ENCODE peak calls at places on chromosomes 4 and X, in seven cellular contexts. U is tibial artery, G is amygdala, P is GM12892, H is fibroblast of the aortic adventitia, K is epithelial cell of esophagus, Q is MM.1S. S is an unnamed sample.

GRCh38 chrX:20128678-20129077 is 12.0 kb upstream of the MAP7D2 start:
- DNase-seq in G (no peak), K (no peak), P (no peak), Q (no peak), U (no peak), H (peak), S (no peak)

GRCh38 chr4:14857475-14857874 is 144.8 kb upstream of the CPEB2 start:
- DNase-seq in H (no peak), K (no peak), P (no peak), G (no peak), Q (no peak), U (no peak), S (no peak)

GRCh38 chr4:48620861-48621260 is 130.8 kb downstream of the ZAR1 start:
- DNase-seq in G (no peak), P (no peak), Q (no peak), U (no peak), K (peak), H (no peak), S (no peak)

GRCh38 chrX:63503541-63503940 is 152.4 kb upstream of the SPIN4 start:
- DNase-seq in H (peak), U (no peak), K (peak), G (no peak), Q (no peak), P (no peak), S (no peak)

GRCh38 chr4:185640809-185641675 is 105.7 kb upstream of the PDLIM3 start:
- DNase-seq in G (no peak), U (no peak), K (peak), H (peak), P (no peak), Q (peak), S (no peak)

GRCh38 chr4:173074501-173074946 is 94.1 kb upstream of the GALNT7 start:
- DNase-seq in H (peak), P (no peak), G (no peak), U (no peak), K (peak), Q (no peak), S (no peak)

GRCh38 chr4:173485164-173485563 is 44.9 kb downstream of the HAND2 start:
- DNase-seq in Q (no peak), G (no peak), H (peak), K (peak), P (no peak), U (no peak), S (no peak)

GRCh38 chrX:101219840-101220191 is 230 bp downstream of the DRP2 start:
- DNase-seq in G (no peak), K (no peak), H (peak), P (no peak), Q (no peak), U (no peak), S (peak)

GRCh38 chr4:84286048-84286447 is 213.0 kb downstream of the NKX6-1 start:
- DNase-seq in U (no peak), H (no peak), G (no peak), P (no peak), K (no peak), Q (no peak), S (no peak)

GRCh38 chrX:12894074-12894691 is 12.2 kb upstream of the TLR8 start:
- DNase-seq in H (peak), P (no peak), G (no peak), K (peak), U (no peak), Q (peak), S (peak)

GRCh38 chr4:7199771-7200441 is 7.6 kb downstream of the SORCS2 start:
- DNase-seq in H (no peak), P (no peak), K (no peak), Q (no peak), U (peak), G (no peak), S (no peak)

GRCh38 chr4:165384608-165385007 is 5.8 kb downstream of the CPE start:
- DNase-seq in P (no peak), G (no peak), H (peak), U (no peak), Q (no peak), K (peak), S (no peak)

GRCh38 chr4:147492761-147493160 is 11.9 kb downstream of the EDNRA start:
- DNase-seq in H (peak), G (no peak), U (peak), P (no peak), Q (no peak), K (no peak), S (no peak)

GRCh38 chr4:136121431-136121830 is 1410.9 kb downstream of the PCDH18 start:
- DNase-seq in Q (no peak), P (no peak), H (no peak), K (peak), U (no peak), G (no peak), S (no peak)

GRCh38 chr4:100360211-100360610 is 157.6 kb downstream of the EMCN start:
- DNase-seq in G (no peak), K (no peak), H (no peak), P (no peak), U (no peak), Q (no peak), S (no peak)

GRCh38 chrX:22629105-22629725 is 356.5 kb downstream of the CBLL2 start:
- DNase-seq in U (no peak), G (no peak), K (peak), P (no peak), Q (no peak), H (peak), S (no peak)

GRCh38 chrX:139750390-139750789 is 42.4 kb upstream of the MCF2 start:
- DNase-seq in P (no peak), K (no peak), H (no peak), G (no peak), U (no peak), Q (no peak), S (no peak)

GRCh38 chrX:72714471-72714916 is 388 bp upstream of the PHKA1 start:
- DNase-seq in Q (no peak), H (peak), G (peak), P (no peak), U (peak), K (peak), S (peak)

GRCh38 chrX:152904151-152905080 is 6.5 kb downstream of the ZNF185 start:
- DNase-seq in P (peak), G (no peak), H (peak), U (peak), Q (no peak), K (peak), S (peak)

GRCh38 chrX:13449441-13449840 is 120.0 kb upstream of the EGFL6 start:
- DNase-seq in U (no peak), G (no peak), Q (no peak), K (no peak), P (no peak), H (no peak), S (no peak)

GRCh38 chr4:110780538-110780937 is 157.7 kb upstream of the PITX2 start:
- DNase-seq in G (no peak), K (no peak), H (no peak), P (no peak), Q (no peak), U (no peak), S (no peak)

GRCh38 chr4:115201042-115201330 is 87.6 kb upstream of the NDST4 start:
- DNase-seq in G (no peak), H (no peak), P (no peak), U (no peak), K (no peak), Q (no peak), S (no peak)

GRCh38 chrX:88613338-88613737 is 133.7 kb upstream of the CPXCR1 start:
- DNase-seq in H (peak), Q (peak), U (no peak), K (peak), G (no peak), P (no peak), S (no peak)

GRCh38 chr4:40909363-40909876 is 159.7 kb downstream of the NSUN7 start:
- DNase-seq in G (no peak), Q (no peak), U (no peak), P (no peak), K (peak), H (peak), S (no peak)

GRCh38 chr4:13182136-13182535 is 302.0 kb downstream of the RAB28 start:
- DNase-seq in Q (no peak), G (no peak), K (no peak), U (no peak), P (no peak), H (no peak), S (no peak)

GRCh38 chrX:40581333-40581910 is 652 bp downstream of the ATP6AP2 start:
- DNase-seq in H (peak), U (no peak), K (peak), G (no peak), Q (peak), P (no peak), S (no peak)

GRCh38 chrX:74804574-74804973 is 120.7 kb downstream of the NEXMIF start:
- DNase-seq in K (no peak), U (no peak), H (no peak), P (no peak), Q (no peak), G (no peak), S (no peak)

GRCh38 chr4:149910177-149910576 is 94.5 kb upstream of the IQCM start:
- DNase-seq in G (no peak), H (peak), P (no peak), U (no peak), Q (no peak), K (no peak), S (no peak)

GRCh38 chr4:120517966-120518365 is 404.6 kb downstream of the PRDM5 start:
- DNase-seq in U (peak), Q (no peak), P (no peak), K (peak), G (no peak), H (peak), S (no peak)

GRCh38 chr4:26717332-26717731 is 133.4 kb downstream of the TBC1D19 start:
- DNase-seq in K (peak), H (peak), Q (no peak), G (no peak), P (no peak), U (no peak), S (no peak)

S was measured in posterior cingulate gyrus.